ENCODE peak calls at places on chromosomes 6 and 20, in five cellular contexts. One of them, this sample, is unnamed.

GRCh38 chr20:34938466-34939163 is 17.0 kb downstream of the GSS start:
- DNase-seq in ACHN: no peak
- DNase-seq in foreskin fibroblast: peak
- DNase-seq in tibial artery: peak
- DNase-seq in amniotic stem cell: no peak
- DNase-seq in this sample: no peak

GRCh38 chr6:52790841-52791240 is 12.8 kb downstream of the GSTA1 start:
- DNase-seq in ACHN: no peak
- DNase-seq in amniotic stem cell: no peak
- DNase-seq in foreskin fibroblast: no peak
- DNase-seq in tibial artery: no peak
- DNase-seq in this sample: no peak

GRCh38 chr6:4459032-4459431 is 317.2 kb upstream of the CDYL start:
- DNase-seq in ACHN: no peak
- DNase-seq in amniotic stem cell: peak
- DNase-seq in foreskin fibroblast: peak
- DNase-seq in tibial artery: no peak
- DNase-seq in this sample: no peak

GRCh38 chr6:84059082-84059481 is 25.5 kb downstream of the MRAP2 start:
- DNase-seq in foreskin fibroblast: no peak
- DNase-seq in amniotic stem cell: no peak
- DNase-seq in ACHN: no peak
- DNase-seq in tibial artery: no peak
- DNase-seq in this sample: no peak

GRCh38 chr6:134323698-134324097 is 5.8 kb upstream of the SGK1 start:
- DNase-seq in tibial artery: no peak
- DNase-seq in amniotic stem cell: no peak
- DNase-seq in ACHN: no peak
- DNase-seq in foreskin fibroblast: no peak
- DNase-seq in this sample: no peak

GRCh38 chr6:20706293-20707165 is 172.3 kb downstream of the CDKAL1 start:
- DNase-seq in ACHN: peak
- DNase-seq in foreskin fibroblast: peak
- DNase-seq in amniotic stem cell: no peak
- DNase-seq in tibial artery: no peak
- DNase-seq in this sample: no peak

GRCh38 chr6:63963756-63964315 is 328.2 kb downstream of the PHF3 start:
- DNase-seq in amniotic stem cell: no peak
- DNase-seq in tibial artery: no peak
- DNase-seq in foreskin fibroblast: no peak
- DNase-seq in ACHN: no peak
- DNase-seq in this sample: no peak

GRCh38 chr20:57211949-57212889 is 54.2 kb downstream of the BMP7 start:
- DNase-seq in ACHN: peak
- DNase-seq in foreskin fibroblast: peak
- DNase-seq in amniotic stem cell: peak
- DNase-seq in tibial artery: no peak
- DNase-seq in this sample: peak

GRCh38 chr6:25056130-25056529 is 120.4 kb upstream of the RIPOR2 start:
- DNase-seq in ACHN: no peak
- DNase-seq in foreskin fibroblast: no peak
- DNase-seq in amniotic stem cell: no peak
- DNase-seq in tibial artery: no peak
- DNase-seq in this sample: no peak

GRCh38 chr6:42532038-42532669 is 31.7 kb upstream of the UBR2 start:
- DNase-seq in ACHN: peak
- DNase-seq in foreskin fibroblast: peak
- DNase-seq in amniotic stem cell: peak
- DNase-seq in tibial artery: no peak
- DNase-seq in this sample: no peak

GRCh38 chr20:56631318-56631989 is 2.3 kb downstream of the TFAP2C start:
- DNase-seq in foreskin fibroblast: no peak
- DNase-seq in tibial artery: no peak
- DNase-seq in ACHN: no peak
- DNase-seq in amniotic stem cell: no peak
- DNase-seq in this sample: no peak